ENCODE peak calls at places on chromosomes 6 and 20, in six cellular contexts. One of them, this sample, is unnamed.
A peak's percentile ranks its signal among the peaks of the same experiment; 100 is the strongest.

GRCh38 chr20:58421497-58421850 is 32.4 kb downstream of the VAPB start:
- DNase-seq in AG09309: no peak
- DNase-seq in endothelial cell of umbilical vein: no peak
- DNase-seq in CD8-positive, alpha-beta T cell: no peak
- DNase-seq in psoas muscle: no peak
- DNase-seq in sigmoid colon: no peak
- DNase-seq in this sample: no peak

GRCh38 chr6:121201108-121201507 is 133.2 kb downstream of the TBC1D32 start:
- DNase-seq in endothelial cell of umbilical vein: no peak
- DNase-seq in psoas muscle: no peak
- DNase-seq in sigmoid colon: no peak
- DNase-seq in CD8-positive, alpha-beta T cell: no peak
- DNase-seq in AG09309: no peak
- DNase-seq in this sample: no peak

GRCh38 chr6:108897371-108897770 is 49.1 kb downstream of the ARMC2 start:
- DNase-seq in endothelial cell of umbilical vein: peak; percentile 32
- DNase-seq in psoas muscle: no peak
- DNase-seq in AG09309: no peak
- DNase-seq in CD8-positive, alpha-beta T cell: no peak
- DNase-seq in sigmoid colon: no peak
- DNase-seq in this sample: no peak

GRCh38 chr6:160306284-160306683 is 41.9 kb upstream of the SLC22A3 start:
- DNase-seq in CD8-positive, alpha-beta T cell: no peak
- DNase-seq in endothelial cell of umbilical vein: no peak
- DNase-seq in AG09309: no peak
- DNase-seq in sigmoid colon: peak; percentile 79
- DNase-seq in psoas muscle: no peak
- DNase-seq in this sample: no peak

GRCh38 chr6:40556023-40556422 is 31.1 kb downstream of the LRFN2 start:
- DNase-seq in endothelial cell of umbilical vein: no peak
- DNase-seq in sigmoid colon: no peak
- DNase-seq in CD8-positive, alpha-beta T cell: no peak
- DNase-seq in AG09309: no peak
- DNase-seq in psoas muscle: no peak
- DNase-seq in this sample: no peak

GRCh38 chr6:33008944-33009861 is at the start of gene HLA-DOA:
- DNase-seq in sigmoid colon: no peak
- DNase-seq in endothelial cell of umbilical vein: peak; percentile 30
- DNase-seq in CD8-positive, alpha-beta T cell: peak; percentile 76
- DNase-seq in AG09309: no peak
- DNase-seq in psoas muscle: no peak
- DNase-seq in this sample: no peak

GRCh38 chr6:159126590-159126989 is 42.6 kb upstream of the FNDC1 start:
- DNase-seq in endothelial cell of umbilical vein: no peak
- DNase-seq in sigmoid colon: no peak
- DNase-seq in psoas muscle: peak; percentile 86
- DNase-seq in CD8-positive, alpha-beta T cell: no peak
- DNase-seq in AG09309: no peak
- DNase-seq in this sample: no peak

GRCh38 chr20:20002101-20002998 is 14.8 kb upstream of the NAA20 start:
- DNase-seq in sigmoid colon: no peak
- DNase-seq in psoas muscle: no peak
- DNase-seq in endothelial cell of umbilical vein: no peak
- DNase-seq in AG09309: no peak
- DNase-seq in CD8-positive, alpha-beta T cell: no peak
- DNase-seq in this sample: no peak

GRCh38 chr20:13525225-13525940 is 113.3 kb downstream of the TASP1 start:
- DNase-seq in sigmoid colon: no peak
- DNase-seq in AG09309: peak; percentile 83
- DNase-seq in endothelial cell of umbilical vein: peak; percentile 57
- DNase-seq in CD8-positive, alpha-beta T cell: no peak
- DNase-seq in psoas muscle: no peak
- DNase-seq in this sample: peak; percentile 89

GRCh38 chr6:6008114-6008647 is 1.5 kb upstream of the NRN1 start:
- DNase-seq in endothelial cell of umbilical vein: no peak
- DNase-seq in AG09309: no peak
- DNase-seq in CD8-positive, alpha-beta T cell: no peak
- DNase-seq in psoas muscle: no peak
- DNase-seq in sigmoid colon: no peak
- DNase-seq in this sample: no peak

GRCh38 chr6:120938876-120939231 is 395.4 kb downstream of the TBC1D32 start:
- DNase-seq in CD8-positive, alpha-beta T cell: no peak
- DNase-seq in sigmoid colon: no peak
- DNase-seq in AG09309: no peak
- DNase-seq in endothelial cell of umbilical vein: no peak
- DNase-seq in psoas muscle: no peak
- DNase-seq in this sample: no peak

GRCh38 chr6:134766497-134766896 is 183.4 kb downstream of the ALDH8A1 start:
- DNase-seq in AG09309: no peak
- DNase-seq in endothelial cell of umbilical vein: no peak
- DNase-seq in CD8-positive, alpha-beta T cell: no peak
- DNase-seq in sigmoid colon: no peak
- DNase-seq in psoas muscle: no peak
- DNase-seq in this sample: no peak

GRCh38 chr6:122677436-122677835 is 67.2 kb downstream of the PKIB start:
- DNase-seq in AG09309: no peak
- DNase-seq in psoas muscle: no peak
- DNase-seq in endothelial cell of umbilical vein: no peak
- DNase-seq in CD8-positive, alpha-beta T cell: no peak
- DNase-seq in sigmoid colon: no peak
- DNase-seq in this sample: no peak

GRCh38 chr20:50673831-50674825 is 17.2 kb downstream of the RIPOR3 start:
- DNase-seq in CD8-positive, alpha-beta T cell: no peak
- DNase-seq in endothelial cell of umbilical vein: no peak
- DNase-seq in sigmoid colon: no peak
- DNase-seq in psoas muscle: no peak
- DNase-seq in AG09309: no peak
- DNase-seq in this sample: no peak

GRCh38 chr20:44157061-44157460 is 29.9 kb downstream of the JPH2 start:
- DNase-seq in endothelial cell of umbilical vein: no peak
- DNase-seq in AG09309: no peak
- DNase-seq in CD8-positive, alpha-beta T cell: no peak
- DNase-seq in psoas muscle: no peak
- DNase-seq in sigmoid colon: peak; percentile 46
- DNase-seq in this sample: no peak

GRCh38 chr20:33803921-33804337 is 7.2 kb upstream of the CHMP4B start:
- DNase-seq in sigmoid colon: no peak
- DNase-seq in CD8-positive, alpha-beta T cell: no peak
- DNase-seq in AG09309: peak; percentile 18
- DNase-seq in psoas muscle: no peak
- DNase-seq in endothelial cell of umbilical vein: peak; percentile 38
- DNase-seq in this sample: peak; percentile 68

GRCh38 chr20:3932277-3933073 is 43.3 kb downstream of the PANK2 start:
- DNase-seq in endothelial cell of umbilical vein: peak; percentile 82
- DNase-seq in psoas muscle: no peak
- DNase-seq in CD8-positive, alpha-beta T cell: no peak
- DNase-seq in AG09309: no peak
- DNase-seq in sigmoid colon: no peak
- DNase-seq in this sample: no peak

GRCh38 chr20:50969912-50970311 is 11.3 kb downstream of the MOCS3 start:
- DNase-seq in CD8-positive, alpha-beta T cell: peak; percentile 27
- DNase-seq in endothelial cell of umbilical vein: no peak
- DNase-seq in AG09309: no peak
- DNase-seq in psoas muscle: no peak
- DNase-seq in sigmoid colon: no peak
- DNase-seq in this sample: no peak

DNA sequence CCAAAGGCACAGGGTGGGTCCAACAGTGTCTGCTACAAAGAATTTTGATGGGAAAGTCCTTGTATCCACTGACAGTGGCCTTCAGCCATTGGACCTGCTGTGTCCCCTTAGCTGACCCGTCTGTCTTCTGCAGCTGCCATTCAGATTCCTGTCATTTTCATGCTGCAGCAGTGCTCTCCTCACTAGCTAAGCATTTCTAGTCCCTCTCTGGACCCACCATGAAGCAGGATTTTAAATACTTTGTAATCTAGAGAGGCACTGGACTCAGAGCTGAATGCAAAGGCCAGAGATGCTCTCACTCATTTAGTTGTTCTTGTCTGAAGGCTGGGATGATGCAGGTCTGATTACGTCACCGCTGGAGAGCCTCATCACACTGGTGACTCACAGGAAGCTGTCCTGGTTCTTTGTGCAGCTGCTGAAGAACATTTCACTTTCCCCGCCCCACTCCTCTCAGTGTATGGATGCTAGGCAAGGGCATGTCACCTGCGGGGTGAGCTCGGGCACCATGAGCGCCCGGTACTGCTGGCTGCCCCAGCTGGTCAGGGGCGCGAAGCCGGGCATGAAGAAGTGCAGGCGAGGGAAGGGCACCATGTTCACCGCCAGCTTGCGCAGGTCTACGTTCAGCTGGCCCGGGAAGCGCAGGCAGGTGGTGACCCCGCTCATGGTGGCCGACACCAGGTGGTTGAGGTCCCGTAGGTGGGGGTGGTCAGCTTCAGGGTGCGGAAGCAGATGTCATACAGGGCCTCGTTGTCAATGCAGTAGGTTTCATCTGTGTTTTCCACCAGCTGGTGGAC is 19.4 kb upstream of the TUBB2A start:
- DNase-seq in endothelial cell of umbilical vein: peak; percentile 69
- DNase-seq in psoas muscle: no peak
- DNase-seq in AG09309: no peak
- DNase-seq in CD8-positive, alpha-beta T cell: no peak
- DNase-seq in sigmoid colon: no peak
- DNase-seq in this sample: no peak
- H3K4me3 ChIP-seq in endothelial cell of umbilical vein: no peak overlapping the region
- H3K4me3 ChIP-seq in psoas muscle: no peak overlapping the region
- H3K4me3 ChIP-seq in AG09309: no peak overlapping the region
- H3K4me3 ChIP-seq in CD8-positive, alpha-beta T cell: no peak overlapping the region
- H3K4me3 ChIP-seq in sigmoid colon: no peak overlapping the region
- H3K4me3 ChIP-seq in this sample: no peak overlapping the region

DNA sequence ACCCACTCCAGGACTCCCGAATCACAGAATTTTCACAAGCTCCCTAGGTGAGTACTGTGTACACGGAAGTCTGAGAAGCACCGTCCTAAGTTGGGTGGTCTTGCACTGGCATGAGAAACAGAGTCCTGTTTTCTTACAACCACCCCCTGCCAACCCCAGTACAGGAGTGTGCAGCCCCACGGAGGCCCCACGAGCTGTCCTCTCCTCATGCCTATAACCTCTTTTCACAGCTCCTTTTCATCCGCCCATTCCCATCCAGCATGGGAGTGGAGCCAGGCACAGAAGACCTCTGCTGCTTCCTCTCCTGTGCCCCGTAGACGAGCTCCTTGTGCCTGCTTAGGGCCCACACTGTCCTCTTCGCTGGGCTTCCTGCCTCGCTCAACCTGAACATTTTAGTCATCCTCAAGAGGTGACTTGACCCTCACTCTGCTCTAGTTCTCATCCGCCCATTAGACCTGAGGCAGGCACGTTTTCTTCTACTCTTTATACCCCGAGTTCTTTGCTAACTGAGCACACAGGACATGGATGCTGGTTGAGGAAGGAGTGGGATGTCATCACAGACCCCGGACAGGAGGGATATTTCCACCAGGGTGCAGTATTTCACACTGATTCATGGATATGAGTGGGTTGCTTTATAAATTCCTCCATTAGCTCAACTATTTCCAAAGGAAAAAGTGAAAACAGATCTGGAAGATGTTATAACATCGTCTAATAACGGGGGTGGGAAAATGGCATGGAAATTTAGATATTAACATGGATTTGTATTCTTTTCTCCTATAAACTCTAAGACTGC is 160.5 kb downstream of the TTLL2 start:
- DNase-seq in psoas muscle: no peak
- DNase-seq in AG09309: no peak
- DNase-seq in CD8-positive, alpha-beta T cell: no peak
- DNase-seq in sigmoid colon: no peak
- DNase-seq in endothelial cell of umbilical vein: peak; percentile 55
- DNase-seq in this sample: no peak
- TF ChIP-seq CTCF in psoas muscle: peak; percentile 52
- TF ChIP-seq CTCF in AG09309: no peak
- TF ChIP-seq CTCF in CD8-positive, alpha-beta T cell: no peak
- TF ChIP-seq CTCF in sigmoid colon: peak; percentile 24
- TF ChIP-seq CTCF in endothelial cell of umbilical vein: peak; percentile 45
- TF ChIP-seq CTCF in this sample: peak; percentile 20

GRCh38 chr6:35258858-35259193 is 709 bp upstream of the ZNF76 start:
- DNase-seq in sigmoid colon: peak; percentile 76
- DNase-seq in AG09309: no peak
- DNase-seq in endothelial cell of umbilical vein: no peak
- DNase-seq in CD8-positive, alpha-beta T cell: no peak
- DNase-seq in psoas muscle: no peak
- DNase-seq in this sample: no peak

GRCh38 chr6:35259194-35259945 is at the start of gene ZNF76:
- DNase-seq in endothelial cell of umbilical vein: peak; percentile 93
- DNase-seq in psoas muscle: peak; percentile 99
- DNase-seq in sigmoid colon: peak; percentile 99
- DNase-seq in CD8-positive, alpha-beta T cell: peak; percentile 93
- DNase-seq in AG09309: peak; percentile 73
- DNase-seq in this sample: peak; percentile 74

GRCh38 chr6:35262596-35262995 is 3.1 kb downstream of the ZNF76 start:
- DNase-seq in psoas muscle: no peak
- DNase-seq in AG09309: no peak
- DNase-seq in sigmoid colon: peak; percentile 9
- DNase-seq in CD8-positive, alpha-beta T cell: no peak
- DNase-seq in endothelial cell of umbilical vein: no peak
- DNase-seq in this sample: no peak

GRCh38 chr6:35259946-35260626 is 551 bp downstream of the ZNF76 start:
- DNase-seq in endothelial cell of umbilical vein: no peak
- DNase-seq in psoas muscle: peak; percentile 85
- DNase-seq in sigmoid colon: peak; percentile 87
- DNase-seq in CD8-positive, alpha-beta T cell: peak; percentile 67
- DNase-seq in AG09309: no peak
- DNase-seq in this sample: peak; percentile 56

DNA sequence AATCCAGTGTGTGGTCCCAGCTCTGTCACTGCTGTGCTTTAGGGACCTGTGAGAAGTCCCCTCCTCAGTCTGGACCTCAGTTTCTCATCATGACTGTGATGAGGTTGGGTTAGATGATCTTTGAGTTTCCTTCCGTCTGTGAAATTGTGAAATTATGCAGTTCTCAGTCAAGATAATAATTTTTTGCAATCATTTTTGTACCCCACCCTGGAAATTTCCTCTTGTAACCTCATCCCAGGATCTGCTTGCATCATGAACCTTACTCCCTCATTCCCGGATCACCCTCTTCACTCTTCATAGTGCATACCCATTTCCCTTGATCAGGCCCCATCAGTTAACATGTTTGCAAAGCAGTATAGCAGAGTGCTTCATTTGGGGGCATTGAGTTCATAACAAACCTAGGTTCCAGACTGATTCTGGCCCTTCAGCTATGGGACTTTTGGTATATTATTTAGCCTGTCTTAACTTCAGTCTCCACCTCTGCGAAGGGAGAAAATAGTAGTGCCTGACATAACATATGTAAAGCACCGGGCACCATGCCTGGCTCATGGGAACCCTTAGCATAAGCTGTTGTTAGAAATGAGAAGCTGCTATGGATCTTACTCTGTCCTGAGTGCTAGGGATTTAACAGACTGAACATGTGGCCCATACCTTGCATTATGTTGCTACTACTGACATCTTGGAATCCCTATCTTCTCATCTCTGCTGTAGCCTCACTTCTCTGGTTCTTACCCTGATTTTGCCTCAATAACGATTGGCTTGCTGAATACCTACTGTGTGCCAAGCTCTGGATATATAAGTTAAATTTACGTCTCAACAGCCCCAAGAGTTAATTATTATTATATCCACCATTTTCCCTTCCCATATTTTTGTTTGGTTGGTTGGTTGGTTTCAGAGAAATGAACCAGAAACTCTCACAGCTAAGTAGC is 1.4 kb downstream of the ZNF76 start:
- DNase-seq in psoas muscle: no peak
- DNase-seq in sigmoid colon: peak; percentile 57
- DNase-seq in AG09309: no peak
- DNase-seq in CD8-positive, alpha-beta T cell: no peak
- DNase-seq in endothelial cell of umbilical vein: no peak
- DNase-seq in this sample: no peak
- H3K4me3 ChIP-seq in psoas muscle: peak overlapping the region; percentile 95
- H3K4me3 ChIP-seq in sigmoid colon: peak overlapping the region; percentile 95
- H3K4me3 ChIP-seq in AG09309: no peak overlapping the region
- H3K4me3 ChIP-seq in CD8-positive, alpha-beta T cell: no peak overlapping the region
- H3K4me3 ChIP-seq in endothelial cell of umbilical vein: peak overlapping the region; percentile 63
- H3K4me3 ChIP-seq in this sample: peak overlapping the region; percentile 91

GRCh38 chr6:24666616-24667377 is at the start of the genes ACOT13 and TDP2:
- DNase-seq in endothelial cell of umbilical vein: peak; percentile 98
- DNase-seq in sigmoid colon: peak; percentile 98
- DNase-seq in psoas muscle: peak; percentile 99
- DNase-seq in CD8-positive, alpha-beta T cell: peak; percentile 97
- DNase-seq in AG09309: peak; percentile 78
- DNase-seq in this sample: peak; percentile 88
- TF ChIP-seq CTCF in endothelial cell of umbilical vein: peak; percentile 68
- TF ChIP-seq CTCF in sigmoid colon: peak; percentile 63
- TF ChIP-seq CTCF in psoas muscle: peak; percentile 59
- TF ChIP-seq CTCF in CD8-positive, alpha-beta T cell: peak; percentile 54
- TF ChIP-seq CTCF in AG09309: peak; percentile 58
- TF ChIP-seq CTCF in this sample: peak; percentile 58